ENCODE peak calls at places on chromosome 1, in six cellular contexts. H is kidney, P is pancreas, C is mesenchymal stem cell, F is Peyer's patch, Q is esophagus muscularis mucosa. V is an unnamed sample. For H3K36me3, the result is how much of the 10 kb centered on the place peaks cover.

GRCh38 chr1:92365378-92366044 is 66.7 kb downstream of the RPAP2 start:
- DNase-seq in H (no peak), Q (no peak), P (no peak), F (no peak), C (no peak), V (no peak)

GRCh38 chr1:108142258-108142657 is 57.9 kb downstream of the SLC25A24 start:
- DNase-seq in P (no peak), Q (no peak), F (no peak), C (no peak), H (no peak), V (no peak)

GRCh38 chr1:115062542-115063004 is 26.7 kb downstream of the TSPAN2 start:
- DNase-seq in H (peak), Q (no peak), F (peak), P (no peak), C (no peak), V (peak)

GRCh38 chr1:143698016-143698415 is 273.8 kb downstream of the FAM72C start:
- DNase-seq in Q (no peak), H (no peak), C (no peak), P (peak), F (no peak), V (no peak)

GRCh38 chr1:214229736-214230135 is 51.2 kb upstream of the SMYD2 start:
- DNase-seq in C (no peak), P (no peak), F (no peak), H (no peak), Q (no peak), V (no peak)

GRCh38 chr1:180173952-180174351 is 19.3 kb downstream of the QSOX1 start:
- DNase-seq in P (peak), C (no peak), F (peak), H (peak), Q (no peak), V (peak)

GRCh38 chr1:174965006-174965971 is 34.5 kb upstream of the CACYBP start:
- DNase-seq in H (no peak), P (no peak), C (peak), Q (no peak), F (peak), V (no peak)

GRCh38 chr1:18560692-18561091 is 70.0 kb upstream of the PAX7 start:
- DNase-seq in P (peak), H (no peak), Q (no peak), C (no peak), F (no peak), V (no peak)

GRCh38 chr1:209534496-209535250 is 48.8 kb upstream of the CAMK1G start:
- DNase-seq in H (no peak), C (no peak), Q (no peak), F (no peak), P (no peak), V (no peak)

GRCh38 chr1:44282704-44283426 is 69.6 kb downstream of the DMAP1 start:
- DNase-seq in Q (no peak), C (no peak), H (no peak), P (no peak), F (no peak), V (no peak)
- H3K27ac ChIP-seq in Q (no peak), C (no peak), H (peak), P (peak), F (no peak), V (no peak)

DNA sequence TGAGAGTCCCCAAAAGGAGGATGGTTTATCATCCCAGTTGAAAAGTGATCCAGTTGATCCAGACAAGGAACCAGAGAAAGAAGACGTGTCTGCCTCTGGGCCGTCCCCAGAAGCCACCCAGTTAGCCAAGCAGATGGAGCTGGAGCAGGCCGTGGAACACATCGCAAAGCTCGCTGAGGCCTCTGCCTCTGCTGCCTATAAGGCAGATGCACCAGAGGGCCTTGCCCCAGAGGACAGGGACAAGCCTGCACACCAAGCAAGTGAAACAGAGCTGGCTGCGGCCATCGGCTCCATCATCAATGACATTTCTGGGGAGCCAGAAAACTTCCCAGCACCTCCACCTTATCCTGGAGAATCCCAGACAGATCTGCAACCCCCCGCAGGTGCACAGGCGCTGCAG is 43.3 kb downstream of the ZBTB17 start:
- DNase-seq in F (no peak), C (no peak), P (no peak), H (peak), Q (no peak), V (no peak)
- H3K36me3 ChIP-seq in F (under half), C (half or more), P (under half), H (half or more), Q (half or more), V (half or more)

GRCh38 chr1:201739054-201739453 is 89.9 kb upstream of the IPO9 start:
- DNase-seq in Q (no peak), P (no peak), H (no peak), C (no peak), F (no peak), V (no peak)
- H3K4me3 ChIP-seq in Q (peak), P (peak), H (peak), C (peak), F (peak), V (peak)

DNA sequence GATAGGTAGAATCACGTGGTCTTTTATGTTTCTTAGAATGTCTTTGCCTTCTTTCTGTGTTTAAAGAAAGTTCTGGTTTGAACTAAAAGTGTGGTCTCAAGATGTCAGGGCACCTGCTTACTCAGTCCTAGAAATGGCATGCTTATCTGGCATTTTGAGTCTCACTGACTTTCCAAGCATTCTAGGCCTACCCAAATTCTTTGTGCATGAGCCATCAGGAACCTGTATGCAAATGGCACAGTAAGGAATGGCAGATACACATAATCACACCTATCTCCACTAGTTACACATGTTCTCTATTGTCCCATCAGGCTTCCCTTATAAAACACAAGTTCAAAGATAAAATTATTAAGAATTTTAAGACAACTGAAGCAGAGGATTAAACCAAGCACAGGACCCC is 29.5 kb upstream of the CLCA4 start:
- DNase-seq in F (no peak), P (no peak), Q (no peak), C (no peak), H (no peak), V (no peak)
- H3K27ac ChIP-seq in F (no peak), P (no peak), Q (no peak), C (no peak), H (no peak), V (no peak)

GRCh38 chr1:236829085-236829484 is 34.0 kb downstream of the MTR start:
- DNase-seq in F (no peak), H (no peak), P (no peak), C (no peak), Q (no peak), V (no peak)
- H3K36me3 ChIP-seq in F (under half), H (under half), P (under half), C (under half), Q (under half), V (half or more)

GRCh38 chr1:197778326-197778922 is 3.1 kb upstream of the DENND1B start:
- DNase-seq in P (no peak), C (no peak), Q (no peak), H (no peak), F (no peak), V (no peak)
- H3K4me3 ChIP-seq in P (no peak), C (no peak), Q (no peak), H (no peak), F (no peak), V (no peak)

GRCh38 chr1:117671781-117672501 is 66.1 kb downstream of the TENT5C start:
- DNase-seq in H (no peak), P (peak), Q (no peak), F (no peak), C (peak), V (peak)
- H3K27ac ChIP-seq in H (no peak), P (no peak), Q (no peak), F (no peak), C (no peak), V (peak)

GRCh38 chr1:51840743-51841461 is 37.6 kb downstream of the NRDC start:
- DNase-seq in Q (no peak), H (no peak), P (no peak), C (no peak), F (no peak), V (no peak)

GRCh38 chr1:51837243-51837642 is 41.3 kb downstream of the NRDC start:
- DNase-seq in Q (no peak), F (no peak), H (no peak), C (no peak), P (no peak), V (no peak)

GRCh38 chr1:51839094-51839493 is 39.4 kb downstream of the NRDC start:
- DNase-seq in H (no peak), C (no peak), F (no peak), P (no peak), Q (no peak), V (no peak)

GRCh38 chr1:51842255-51842654 is 36.3 kb downstream of the NRDC start:
- DNase-seq in C (no peak), F (no peak), Q (no peak), H (no peak), P (no peak), V (no peak)

GRCh38 chr1:51840182-51840581 is 38.3 kb downstream of the NRDC start:
- DNase-seq in P (no peak), F (no peak), C (no peak), H (no peak), Q (no peak), V (no peak)
- H3K36me3 ChIP-seq in P (under half), F (under half), C (under half), H (under half), Q (under half), V (under half)

GRCh38 chr1:87495870-87496269 is 167.2 kb downstream of the LMO4 start:
- DNase-seq in H (no peak), P (no peak), C (no peak), Q (no peak), F (no peak), V (no peak)
- H3K4me3 ChIP-seq in H (no peak), P (no peak), C (no peak), Q (peak), F (no peak), V (no peak)

DNA sequence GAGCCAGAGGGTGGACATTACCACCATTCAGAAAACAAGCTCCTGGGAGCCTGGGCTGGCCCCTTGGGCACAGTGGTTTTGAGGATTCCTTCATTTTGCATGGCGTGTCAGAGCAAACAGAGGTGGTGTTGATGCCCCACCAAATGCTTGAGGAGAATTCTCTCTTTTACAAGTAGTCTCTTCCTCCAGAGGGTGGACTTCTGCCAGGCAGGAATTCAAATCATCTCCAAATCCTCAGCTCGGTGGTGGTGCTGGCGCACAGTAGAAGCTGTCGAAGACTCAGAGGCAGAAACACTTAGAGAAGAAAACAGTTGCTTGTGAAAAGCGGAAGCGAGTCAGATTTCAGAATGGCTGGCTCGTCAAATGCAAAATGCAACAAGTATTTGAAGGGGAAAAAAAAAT is 3.4 kb upstream of the CHI3L1 start:
- DNase-seq in H (no peak), C (no peak), F (no peak), Q (no peak), P (no peak), V (no peak)
- H3K27ac ChIP-seq in H (no peak), C (no peak), F (no peak), Q (no peak), P (no peak), V (no peak)